ENCODE peak calls at places on chromosomes 16 and 17, in seven cellular contexts. X is GM10248; Y is heart left ventricle; J is lung; S is H9; W is AG09319; K is activated CD8-positive, alpha-beta T cell treated with anti-CD3 and anti-CD28 coated beads for 36 hours. O is an unnamed sample.

GRCh38 chr17:65046236-65046635 is 10.3 kb downstream of the GNA13 start:
- DNase-seq in X (no peak), Y (no peak), J (no peak), S (no peak), W (no peak), K (no peak), O (no peak)

GRCh38 chr16:88779406-88780099 is 5.5 kb downstream of the PIEZO1 start:
- DNase-seq in X (no peak), Y (peak; percentile 71), J (no peak), S (no peak), W (no peak), K (no peak), O (no peak)

GRCh38 chr17:18966831-18967624 is 15.1 kb downstream of the SLC5A10 start:
- DNase-seq in X (no peak), Y (no peak), J (no peak), S (peak; percentile 67), W (peak; percentile 7), K (no peak), O (no peak)

GRCh38 chr17:44065668-44066203 is 735 bp downstream of the LSM12 start:
- DNase-seq in X (no peak), Y (no peak), J (no peak), S (no peak), W (no peak), K (peak; percentile 42), O (peak; percentile 42)

GRCh38 chr16:30166202-30166902 is 17.1 kb upstream of the CORO1A start:
- DNase-seq in X (peak; percentile 81), Y (no peak), J (no peak), S (no peak), W (no peak), K (peak; percentile 18), O (peak; percentile 81)

GRCh38 chr16:87333101-87333500 is 15.9 kb upstream of the C16orf95 start:
- DNase-seq in X (no peak), Y (no peak), J (no peak), S (no peak), W (no peak), K (no peak), O (no peak)

GRCh38 chr17:17506181-17506741 is 10.1 kb upstream of the RASD1 start:
- DNase-seq in X (no peak), Y (no peak), J (no peak), S (no peak), W (no peak), K (no peak), O (no peak)

GRCh38 chr17:7263071-7263800 is 958 bp upstream of the CLDN7 start:
- DNase-seq in X (peak; percentile 38), Y (no peak), J (peak; percentile 79), S (peak; percentile 96), W (no peak), K (peak; percentile 48), O (peak; percentile 38)

GRCh38 chr17:41338961-41339485 is 11.6 kb downstream of the KRT33A start:
- DNase-seq in X (no peak), Y (no peak), J (no peak), S (no peak), W (peak; percentile 28), K (peak; percentile 52), O (no peak)

GRCh38 chr17:40547079-40547784 is 18.0 kb downstream of the CCR7 start:
- DNase-seq in X (no peak), Y (no peak), J (peak; percentile 35), S (peak; percentile 35), W (no peak), K (peak; percentile 91), O (no peak)

GRCh38 chr16:1152123-1152638 is 725 bp upstream of the CACNA1H start:
- DNase-seq in X (no peak), Y (no peak), J (no peak), S (peak; percentile 65), W (no peak), K (peak; percentile 47), O (no peak)

GRCh38 chr16:75922250-75922649 is 196.0 kb upstream of the CPHXL start:
- DNase-seq in X (no peak), Y (no peak), J (no peak), S (no peak), W (no peak), K (no peak), O (no peak)

GRCh38 chr17:41655611-41656111 is 31.3 kb upstream of the KRT17 start:
- DNase-seq in X (no peak), Y (no peak), J (peak; percentile 83), S (peak; percentile 85), W (no peak), K (no peak), O (no peak)

GRCh38 chr16:71569621-71570020 is 7.3 kb downstream of the TAT start:
- DNase-seq in X (no peak), Y (no peak), J (no peak), S (no peak), W (no peak), K (no peak), O (no peak)

GRCh38 chr17:68060336-68060735 is 24.8 kb downstream of the KPNA2 start:
- DNase-seq in X (no peak), Y (no peak), J (no peak), S (no peak), W (no peak), K (no peak), O (peak; percentile 22)

GRCh38 chr17:68054296-68054900 is 18.9 kb downstream of the KPNA2 start:
- DNase-seq in X (no peak), Y (no peak), J (peak; percentile 57), S (no peak), W (no peak), K (no peak), O (no peak)

GRCh38 chr17:68053237-68054030 is 17.9 kb downstream of the KPNA2 start:
- DNase-seq in X (no peak), Y (peak; percentile 59), J (peak; percentile 34), S (no peak), W (peak; percentile 83), K (no peak), O (no peak)

GRCh38 chr17:68061512-68062313 is 26.2 kb downstream of the KPNA2 start:
- DNase-seq in X (peak; percentile 29), Y (no peak), J (no peak), S (no peak), W (no peak), K (no peak), O (peak; percentile 30)

GRCh38 chr17:68057531-68057952 is 22.0 kb downstream of the KPNA2 start:
- DNase-seq in X (no peak), Y (no peak), J (no peak), S (no peak), W (no peak), K (peak; percentile 70), O (no peak)
- TF ChIP-seq CTCF in X (peak; percentile 17), Y (peak; percentile 45), J (peak; percentile 8), S (peak; percentile 70), W (peak; percentile 46), K (peak; percentile 57), O (peak; percentile 37)

DNA sequence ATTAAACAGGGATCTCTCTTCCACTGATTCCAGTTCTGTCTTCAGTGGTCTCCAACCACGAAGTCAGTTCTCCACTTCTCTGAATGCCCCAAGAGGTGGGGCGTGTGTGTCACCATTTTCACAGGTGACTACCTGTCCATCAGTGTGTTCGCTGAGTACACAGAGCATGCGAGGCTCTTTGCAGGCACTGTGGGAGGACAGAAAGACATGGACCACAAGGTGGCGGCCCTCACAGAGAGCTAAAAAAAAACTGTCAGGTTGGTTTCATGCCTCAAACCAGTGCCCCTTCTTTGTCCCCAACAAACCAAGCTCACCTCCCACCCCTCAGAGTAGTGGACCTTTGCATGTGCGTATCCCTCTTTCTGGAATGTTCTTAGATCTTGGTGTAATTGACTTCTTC is 13.8 kb downstream of the EMP2 start:
- DNase-seq in X (no peak), Y (no peak), J (no peak), S (peak; percentile 39), W (no peak), K (no peak), O (no peak)
- TF ChIP-seq CTCF in X (no peak), Y (no peak), J (no peak), S (peak; percentile 51), W (no peak), K (no peak), O (no peak)

DNA sequence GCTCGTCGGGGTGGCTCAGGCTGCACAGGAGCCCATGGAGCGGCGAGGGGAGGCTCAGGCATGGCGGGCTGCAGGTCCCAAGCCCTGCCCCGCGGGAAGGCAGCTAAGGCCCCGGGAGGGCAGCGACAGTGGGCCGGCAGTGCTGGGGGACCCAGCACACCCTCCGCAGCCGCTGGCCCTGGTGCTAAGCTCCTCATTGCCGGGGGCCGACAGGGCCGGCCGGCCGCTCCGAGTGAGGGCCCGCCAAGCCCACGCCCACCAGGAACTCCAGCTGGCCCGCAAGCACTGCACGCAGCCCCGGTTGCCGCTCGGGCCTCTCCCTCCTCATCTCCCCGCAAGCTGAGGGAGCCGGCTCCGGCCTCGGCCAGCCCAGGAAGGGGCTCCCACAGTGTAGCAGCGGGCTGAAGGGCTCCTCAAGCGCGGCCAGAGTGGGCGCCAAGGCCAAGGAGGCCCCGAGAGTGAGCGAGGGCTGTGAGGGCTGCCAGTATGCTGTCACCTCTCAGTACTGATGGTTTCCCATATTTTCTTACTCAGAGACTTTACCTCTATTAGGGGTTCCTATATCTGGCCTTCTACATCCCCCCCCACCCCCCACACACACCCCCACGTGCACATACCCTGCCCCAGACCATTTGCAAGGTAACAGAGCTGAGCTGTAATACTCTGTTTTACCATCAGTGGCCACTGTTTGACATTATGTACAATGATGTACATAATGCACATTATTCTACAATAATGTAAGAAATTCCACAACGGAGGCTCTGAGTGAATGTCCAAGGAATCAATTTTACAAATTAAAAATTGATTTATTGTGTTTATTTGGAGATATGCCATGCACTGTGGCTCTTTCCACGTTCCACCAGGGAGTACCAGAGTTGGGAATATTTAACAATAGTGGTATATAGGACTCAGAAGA is 3.7 kb upstream of the VAT1L start:
- DNase-seq in X (no peak), Y (no peak), J (no peak), S (no peak), W (no peak), K (no peak), O (no peak)
- TF ChIP-seq CTCF in X (peak; percentile 10), Y (no peak), J (no peak), S (peak; percentile 46), W (no peak), K (no peak), O (peak; percentile 20)

GRCh38 chr16:66553223-66553622 is 847 bp downstream of the CKLF start:
- DNase-seq in X (no peak), Y (no peak), J (no peak), S (no peak), W (no peak), K (no peak), O (no peak)

GRCh38 chr16:66552288-66553143 is at the start of gene CKLF:
- DNase-seq in X (peak; percentile 96), Y (peak; percentile 88), J (peak; percentile 88), S (peak; percentile 89), W (peak; percentile 61), K (peak; percentile 90), O (peak; percentile 95)

GRCh38 chr16:66551788-66552287 is 538 bp upstream of the CKLF start:
- DNase-seq in X (no peak), Y (no peak), J (no peak), S (no peak), W (no peak), K (peak; percentile 26), O (no peak)

GRCh38 chr16:66549284-66550131 is at the start of gene TK2:
- DNase-seq in X (peak; percentile 81), Y (peak; percentile 73), J (peak; percentile 65), S (peak; percentile 74), W (no peak), K (peak; percentile 79), O (peak; percentile 84)

DNA sequence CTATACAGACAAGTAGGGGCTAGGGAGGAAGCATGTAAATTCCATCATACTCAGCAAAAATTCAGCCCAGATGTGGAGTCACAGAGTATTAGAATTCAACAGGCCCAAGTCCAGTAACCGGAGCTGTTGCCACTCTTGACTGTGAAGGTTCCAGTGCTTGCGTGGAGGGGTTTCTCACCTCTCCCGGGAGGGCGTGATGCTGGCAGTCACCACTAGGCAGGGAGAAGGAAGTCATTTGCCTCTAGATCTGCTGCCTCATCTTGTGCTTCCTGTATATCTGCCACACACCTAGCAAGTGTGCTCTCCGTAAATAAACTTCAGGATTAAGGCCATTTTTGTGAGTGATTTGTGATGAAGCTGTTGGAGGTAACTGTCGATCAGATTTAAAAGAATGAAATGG is 1.0 kb upstream of the CKLF start:
- DNase-seq in X (peak; percentile 53), Y (no peak), J (no peak), S (peak; percentile 71), W (no peak), K (peak; percentile 72), O (peak; percentile 63)
- TF ChIP-seq CTCF in X (peak; percentile 2), Y (no peak), J (no peak), S (peak; percentile 55), W (peak; percentile 4), K (no peak), O (peak; percentile 18)

O was measured in GM13977.